ENCODE peak calls at places on chromosomes 2 and 18, in seven cellular contexts. One of them, this sample, is unnamed.

GRCh38 chr2:60882971-60883753 is 1.8 kb downstream of the REL start:
- DNase-seq in A673: peak; percentile 18
- DNase-seq in H9: no peak
- DNase-seq in RWPE2: no peak
- DNase-seq in MM.1S: peak; percentile 65
- DNase-seq in right atrium auricular region: no peak
- DNase-seq in adrenal gland: peak; percentile 17
- DNase-seq in this sample: no peak

GRCh38 chr2:60567919-60568874 is 14.7 kb upstream of the BCL11A start:
- DNase-seq in A673: no peak
- DNase-seq in H9: no peak
- DNase-seq in RWPE2: no peak
- DNase-seq in MM.1S: no peak
- DNase-seq in right atrium auricular region: no peak
- DNase-seq in adrenal gland: no peak
- DNase-seq in this sample: no peak

GRCh38 chr2:189982087-189982486 is 80.4 kb downstream of the MSTN start:
- DNase-seq in A673: no peak
- DNase-seq in H9: no peak
- DNase-seq in RWPE2: no peak
- DNase-seq in MM.1S: no peak
- DNase-seq in right atrium auricular region: no peak
- DNase-seq in adrenal gland: no peak
- DNase-seq in this sample: no peak

GRCh38 chr2:109419171-109419756 is 194.5 kb downstream of the SEPTIN10 start:
- DNase-seq in A673: no peak
- DNase-seq in H9: no peak
- DNase-seq in RWPE2: no peak
- DNase-seq in MM.1S: no peak
- DNase-seq in right atrium auricular region: no peak
- DNase-seq in adrenal gland: no peak
- DNase-seq in this sample: no peak

GRCh38 chr18:21740724-21741510 is at the start of gene MIB1:
- DNase-seq in A673: peak; percentile 99
- DNase-seq in H9: no peak
- DNase-seq in RWPE2: no peak
- DNase-seq in MM.1S: no peak
- DNase-seq in right atrium auricular region: no peak
- DNase-seq in adrenal gland: peak; percentile 61
- DNase-seq in this sample: peak; percentile 64

GRCh38 chr2:223853425-223853837 is 16.0 kb upstream of the AP1S3 start:
- DNase-seq in A673: no peak
- DNase-seq in H9: no peak
- DNase-seq in RWPE2: no peak
- DNase-seq in MM.1S: no peak
- DNase-seq in right atrium auricular region: no peak
- DNase-seq in adrenal gland: no peak
- DNase-seq in this sample: no peak

GRCh38 chr2:200467806-200468686 is 41.8 kb downstream of the KCTD18 start:
- DNase-seq in A673: no peak
- DNase-seq in H9: no peak
- DNase-seq in RWPE2: no peak
- DNase-seq in MM.1S: no peak
- DNase-seq in right atrium auricular region: no peak
- DNase-seq in adrenal gland: no peak
- DNase-seq in this sample: no peak

GRCh38 chr2:202133556-202134245 is 60.6 kb downstream of the KIAA2012 start:
- DNase-seq in A673: peak; percentile 49
- DNase-seq in H9: no peak
- DNase-seq in RWPE2: no peak
- DNase-seq in MM.1S: no peak
- DNase-seq in right atrium auricular region: no peak
- DNase-seq in adrenal gland: no peak
- DNase-seq in this sample: no peak

GRCh38 chr18:7576685-7577084 is 9.6 kb downstream of the PTPRM start:
- DNase-seq in A673: no peak
- DNase-seq in H9: no peak
- DNase-seq in RWPE2: no peak
- DNase-seq in MM.1S: no peak
- DNase-seq in right atrium auricular region: no peak
- DNase-seq in adrenal gland: no peak
- DNase-seq in this sample: no peak

GRCh38 chr2:219225350-219225749 is 4.1 kb downstream of the ATG9A start:
- DNase-seq in A673: no peak
- DNase-seq in H9: no peak
- DNase-seq in RWPE2: no peak
- DNase-seq in MM.1S: no peak
- DNase-seq in right atrium auricular region: no peak
- DNase-seq in adrenal gland: no peak
- DNase-seq in this sample: no peak

GRCh38 chr2:207333599-207334308 is 168.0 kb upstream of the KLF7 start:
- DNase-seq in A673: no peak
- DNase-seq in H9: no peak
- DNase-seq in RWPE2: no peak
- DNase-seq in MM.1S: no peak
- DNase-seq in right atrium auricular region: no peak
- DNase-seq in adrenal gland: no peak
- DNase-seq in this sample: no peak

GRCh38 chr2:239292956-239293355 is 107.9 kb downstream of the HDAC4 start:
- DNase-seq in A673: no peak
- DNase-seq in H9: no peak
- DNase-seq in RWPE2: no peak
- DNase-seq in MM.1S: no peak
- DNase-seq in right atrium auricular region: no peak
- DNase-seq in adrenal gland: no peak
- DNase-seq in this sample: no peak

GRCh38 chr2:223760838-223761502 is 76.4 kb downstream of the AP1S3 start:
- DNase-seq in A673: no peak
- DNase-seq in H9: peak; percentile 47
- DNase-seq in RWPE2: peak; percentile 90
- DNase-seq in MM.1S: peak; percentile 10
- DNase-seq in right atrium auricular region: no peak
- DNase-seq in adrenal gland: peak; percentile 57
- DNase-seq in this sample: no peak

GRCh38 chr2:84841577-84841976 is 39.3 kb downstream of the TRABD2A start:
- DNase-seq in A673: no peak
- DNase-seq in H9: no peak
- DNase-seq in RWPE2: no peak
- DNase-seq in MM.1S: no peak
- DNase-seq in right atrium auricular region: no peak
- DNase-seq in adrenal gland: no peak
- DNase-seq in this sample: no peak

GRCh38 chr2:224145751-224146355 is 106.8 kb upstream of the SERPINE2 start:
- DNase-seq in A673: peak; percentile 79
- DNase-seq in H9: no peak
- DNase-seq in RWPE2: no peak
- DNase-seq in MM.1S: no peak
- DNase-seq in right atrium auricular region: peak; percentile 61
- DNase-seq in adrenal gland: no peak
- DNase-seq in this sample: no peak

GRCh38 chr2:101204400-101205095 is 48.1 kb upstream of the CNOT11 start:
- DNase-seq in A673: peak; percentile 26
- DNase-seq in H9: no peak
- DNase-seq in RWPE2: no peak
- DNase-seq in MM.1S: no peak
- DNase-seq in right atrium auricular region: no peak
- DNase-seq in adrenal gland: no peak
- DNase-seq in this sample: no peak

GRCh38 chr2:101208830-101209229 is 43.9 kb upstream of the CNOT11 start:
- DNase-seq in A673: no peak
- DNase-seq in H9: no peak
- DNase-seq in RWPE2: no peak
- DNase-seq in MM.1S: no peak
- DNase-seq in right atrium auricular region: no peak
- DNase-seq in adrenal gland: no peak
- DNase-seq in this sample: no peak

GRCh38 chr2:101200714-101201113 is 49.5 kb upstream of the TBC1D8 start:
- DNase-seq in A673: no peak
- DNase-seq in H9: no peak
- DNase-seq in RWPE2: no peak
- DNase-seq in MM.1S: no peak
- DNase-seq in right atrium auricular region: no peak
- DNase-seq in adrenal gland: no peak
- DNase-seq in this sample: no peak

GRCh38 chr2:101206080-101206479 is 46.6 kb upstream of the CNOT11 start:
- DNase-seq in A673: no peak
- DNase-seq in H9: no peak
- DNase-seq in RWPE2: no peak
- DNase-seq in MM.1S: no peak
- DNase-seq in right atrium auricular region: no peak
- DNase-seq in adrenal gland: no peak
- DNase-seq in this sample: no peak

DNA sequence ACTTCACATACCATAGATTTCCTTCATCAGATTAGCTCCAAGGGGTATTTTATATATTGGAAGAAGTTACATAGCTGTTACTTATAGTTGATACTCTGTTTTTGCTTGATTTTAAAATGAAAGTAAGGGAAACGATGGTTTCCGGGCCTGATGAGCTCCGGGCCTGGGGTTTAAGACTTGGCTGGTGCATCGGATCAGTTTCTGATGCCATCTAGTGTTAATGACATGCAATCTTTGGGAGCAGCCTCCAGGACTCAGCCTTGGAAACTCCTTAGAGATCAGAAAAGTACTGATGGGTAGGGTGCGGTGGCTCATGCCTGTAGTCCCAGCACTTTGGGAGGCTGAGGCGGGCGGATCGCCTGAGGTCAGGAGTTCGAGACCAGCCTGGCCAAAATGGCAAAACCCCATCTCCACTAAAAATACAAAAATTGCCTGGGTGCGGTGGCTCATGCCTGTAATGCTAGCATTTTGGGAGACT is 47.1 kb upstream of the CNOT11 start:
- DNase-seq in A673: peak; percentile 89
- DNase-seq in H9: peak; percentile 67
- DNase-seq in RWPE2: peak; percentile 66
- DNase-seq in MM.1S: peak; percentile 79
- DNase-seq in right atrium auricular region: peak; percentile 71
- DNase-seq in adrenal gland: peak; percentile 81
- DNase-seq in this sample: no peak
- H3K27ac ChIP-seq in A673: no peak overlapping the region
- H3K27ac ChIP-seq in H9: no peak overlapping the region
- H3K27ac ChIP-seq in RWPE2: no peak overlapping the region
- H3K27ac ChIP-seq in MM.1S: no peak overlapping the region
- H3K27ac ChIP-seq in right atrium auricular region: no peak overlapping the region
- H3K27ac ChIP-seq in adrenal gland: no peak overlapping the region
- H3K27ac ChIP-seq in this sample: no peak overlapping the region

GRCh38 chr2:175228179-175228578 is 46.7 kb upstream of the ATP5MC3 start:
- DNase-seq in A673: no peak
- DNase-seq in H9: no peak
- DNase-seq in RWPE2: no peak
- DNase-seq in MM.1S: no peak
- DNase-seq in right atrium auricular region: no peak
- DNase-seq in adrenal gland: no peak
- DNase-seq in this sample: no peak
- TF ChIP-seq CTCF in A673: no peak
- TF ChIP-seq CTCF in H9: no peak
- TF ChIP-seq CTCF in RWPE2: no peak
- TF ChIP-seq CTCF in MM.1S: no peak
- TF ChIP-seq CTCF in right atrium auricular region: no peak
- TF ChIP-seq CTCF in adrenal gland: no peak
- TF ChIP-seq CTCF in this sample: no peak

DNA sequence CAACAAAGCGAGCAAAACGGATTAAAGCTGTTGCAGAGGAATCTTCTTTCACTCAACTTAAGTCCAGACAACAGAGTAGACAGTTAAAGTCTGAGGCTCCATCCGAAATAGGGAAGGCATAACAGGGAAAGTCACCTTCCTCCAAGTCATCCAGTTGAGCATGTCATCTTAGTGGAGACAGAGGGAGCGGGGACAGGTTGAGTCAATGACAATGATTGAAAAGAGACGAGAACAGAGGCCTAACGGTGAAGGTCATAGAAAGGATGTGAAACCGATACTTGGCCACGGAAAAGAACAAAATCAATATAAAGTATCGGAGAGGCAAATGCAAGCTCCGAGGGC is 446 bp downstream of the C18orf32 start:
- DNase-seq in A673: no peak
- DNase-seq in H9: no peak
- DNase-seq in RWPE2: no peak
- DNase-seq in MM.1S: no peak
- DNase-seq in right atrium auricular region: no peak
- DNase-seq in adrenal gland: no peak
- DNase-seq in this sample: no peak
- H3K4me1 ChIP-seq in A673: peaks cover 16% of the 10 kb centered on the region
- H3K4me1 ChIP-seq in H9: peaks cover 2% of the 10 kb centered on the region
- H3K4me1 ChIP-seq in RWPE2: peaks cover 23% of the 10 kb centered on the region
- H3K4me1 ChIP-seq in MM.1S: peaks cover 31% of the 10 kb centered on the region
- H3K4me1 ChIP-seq in right atrium auricular region: no peaks in the 10 kb centered on the region
- H3K4me1 ChIP-seq in adrenal gland: peaks cover 42% of the 10 kb centered on the region
- H3K4me1 ChIP-seq in this sample: peaks cover 40% of the 10 kb centered on the region

GRCh38 chr2:168663993-168664392 is 138.4 kb upstream of the NOSTRIN start:
- DNase-seq in A673: no peak
- DNase-seq in H9: no peak
- DNase-seq in RWPE2: no peak
- DNase-seq in MM.1S: no peak
- DNase-seq in right atrium auricular region: no peak
- DNase-seq in adrenal gland: no peak
- DNase-seq in this sample: no peak
- H3K27ac ChIP-seq in A673: no peak overlapping the region
- H3K27ac ChIP-seq in H9: no peak overlapping the region
- H3K27ac ChIP-seq in RWPE2: no peak overlapping the region
- H3K27ac ChIP-seq in MM.1S: no peak overlapping the region
- H3K27ac ChIP-seq in right atrium auricular region: no peak overlapping the region
- H3K27ac ChIP-seq in adrenal gland: no peak overlapping the region
- H3K27ac ChIP-seq in this sample: no peak overlapping the region